ENCODE peak calls at places on chromosomes 11 and 22, in six cellular contexts. H is endothelial cell, O is SW 1271, K is HTR-8/SVneo, C is BJ, L is nephron progenitor cell. U is an unnamed sample.

GRCh38 chr22:37735054-37735453 is 38.2 kb downstream of the TRIOBP start:
- DNase-seq in H (peak), O (no peak), K (peak), C (no peak), L (peak), U (no peak)

GRCh38 chr11:134032501-134033091 is 36.3 kb upstream of the JAM3 start:
- DNase-seq in H (no peak), O (no peak), K (no peak), C (no peak), L (no peak), U (no peak)

GRCh38 chr11:73192272-73192671 is 25.8 kb upstream of the P2RY2 start:
- DNase-seq in H (no peak), O (no peak), K (no peak), C (no peak), L (no peak), U (no peak)

GRCh38 chr11:16794047-16794818 is 55.8 kb downstream of the C11orf58 start:
- DNase-seq in H (no peak), O (no peak), K (no peak), C (no peak), L (no peak), U (no peak)

GRCh38 chr22:32069579-32070372 is 26.7 kb downstream of the SLC5A1 start:
- DNase-seq in H (no peak), O (no peak), K (no peak), C (no peak), L (no peak), U (no peak)

GRCh38 chr11:119417726-119418540 is 5.0 kb downstream of the THY1 start:
- DNase-seq in H (peak), O (no peak), K (peak), C (peak), L (no peak), U (no peak)

GRCh38 chr11:126442523-126442922 is 87.0 kb downstream of the ST3GAL4 start:
- DNase-seq in H (no peak), O (no peak), K (no peak), C (no peak), L (no peak), U (no peak)

GRCh38 chr22:33785283-33785991 is 134.8 kb downstream of the LARGE1 start:
- DNase-seq in H (no peak), O (no peak), K (no peak), C (peak), L (no peak), U (no peak)

GRCh38 chr11:134332189-134332631 is 422 bp downstream of the GLB1L2 start:
- DNase-seq in H (peak), O (no peak), K (no peak), C (no peak), L (peak), U (no peak)

GRCh38 chr11:132649277-132649676 is 883.0 kb downstream of the OPCML start:
- DNase-seq in H (no peak), O (no peak), K (no peak), C (no peak), L (no peak), U (no peak)

GRCh38 chr11:64444838-64445441 is 86.0 kb downstream of the RPS6KA4 start:
- DNase-seq in H (no peak), O (no peak), K (peak), C (no peak), L (peak), U (no peak)

GRCh38 chr22:42236848-42237247 is 33.6 kb downstream of the TCF20 start:
- DNase-seq in H (no peak), O (no peak), K (no peak), C (no peak), L (no peak), U (no peak)

GRCh38 chr11:12088047-12088481 is 22.3 kb upstream of the MICAL2 start:
- DNase-seq in H (no peak), O (peak), K (no peak), C (no peak), L (no peak), U (no peak)

GRCh38 chr11:83070878-83071640 is 638 bp downstream of the RAB30 start:
- DNase-seq in H (peak), O (no peak), K (no peak), C (no peak), L (peak), U (no peak)

GRCh38 chr11:134100171-134100570 is 31.3 kb downstream of the JAM3 start:
- DNase-seq in H (no peak), O (no peak), K (no peak), C (no peak), L (no peak), U (no peak)

U was measured in CD8-positive, alpha-beta T cell.